ENCODE peak calls at places on chromosomes 2 and 18, in eight cellular contexts. R, M, U, W, H, K, G and N are unnamed samples.

GRCh38 chr18:58379443-58379842 is 249.4 kb downstream of the ALPK2 start:
- DNase-seq in R (no peak), M (no peak), U (no peak), W (no peak), H (no peak), K (no peak), G (no peak), N (no peak)

GRCh38 chr2:199946836-199947235 is 8.5 kb downstream of the TYW5 start:
- DNase-seq in R (no peak), M (no peak), U (no peak), W (no peak), H (no peak), K (no peak), G (no peak), N (no peak)

GRCh38 chr2:54603796-54604195 is 119.7 kb upstream of the EML6 start:
- DNase-seq in R (no peak), M (no peak), U (no peak), W (no peak), H (no peak), K (no peak), G (no peak), N (no peak)

GRCh38 chr2:129748250-129748649 is 231.2 kb upstream of the RAB6C start:
- DNase-seq in R (no peak), M (no peak), U (no peak), W (no peak), H (no peak), K (no peak), G (no peak), N (no peak)

GRCh38 chr18:67581178-67581577 is 64.7 kb upstream of the DSEL start:
- DNase-seq in R (no peak), M (no peak), U (no peak), W (no peak), H (no peak), K (no peak), G (no peak), N (no peak)

GRCh38 chr18:3225588-3225987 is 5.8 kb upstream of the MYOM1 start:
- DNase-seq in R (no peak), M (no peak), U (no peak), W (no peak), H (no peak), K (no peak), G (no peak), N (no peak)

GRCh38 chr2:196123679-196124373 is 47.6 kb downstream of the STK17B start:
- DNase-seq in R (peak; percentile 85), M (no peak), U (no peak), W (no peak), H (no peak), K (peak; percentile 79), G (no peak), N (no peak)

GRCh38 chr2:212027681-212028628 is 510.6 kb downstream of the ERBB4 start:
- DNase-seq in R (peak; percentile 27), M (no peak), U (no peak), W (no peak), H (no peak), K (no peak), G (no peak), N (no peak)

GRCh38 chr18:42459873-42460272 is 504.8 kb downstream of the PIK3C3 start:
- DNase-seq in R (no peak), M (no peak), U (no peak), W (no peak), H (peak; percentile 20), K (no peak), G (no peak), N (no peak)

GRCh38 chr2:8624855-8625398 is 56.9 kb upstream of the ID2 start:
- DNase-seq in R (no peak), M (no peak), U (no peak), W (no peak), H (no peak), K (no peak), G (no peak), N (no peak)

DNA sequence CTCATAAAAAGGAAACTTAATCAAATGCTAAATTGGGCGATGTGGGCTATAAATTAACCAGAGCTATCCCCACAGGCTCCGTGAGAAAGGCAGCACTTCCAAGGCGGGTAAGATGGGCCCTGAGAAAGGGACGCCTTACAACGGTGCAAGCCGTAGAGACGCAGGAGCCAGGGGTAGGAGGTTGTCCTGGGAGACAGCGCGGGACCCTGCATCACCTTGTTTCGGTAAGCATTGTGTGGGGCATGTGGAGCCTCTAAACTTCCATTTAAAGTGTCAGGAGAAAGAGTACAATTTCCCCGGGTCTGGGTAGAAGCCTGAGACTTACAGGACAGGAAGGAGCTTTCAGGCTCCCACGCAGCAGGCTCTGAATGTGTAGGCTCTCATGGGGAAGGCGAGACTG is 1.2 kb upstream of the PER2 start:
- DNase-seq in R (no peak), M (no peak), U (no peak), W (no peak), H (no peak), K (peak; percentile 9), G (no peak), N (no peak)
- H3K4me3 ChIP-seq in R (peak overlapping the region; percentile 57), M (no peak overlapping the region), U (peak overlapping the region; percentile 48), W (peak overlapping the region; percentile 89), H (peak overlapping the region; percentile 69), K (peak overlapping the region; percentile 71), G (peak overlapping the region; percentile 77), N (peak overlapping the region; percentile 51)

GRCh38 chr2:172437419-172438063 is 10.2 kb downstream of the ITGA6 start:
- DNase-seq in R (no peak), M (no peak), U (no peak), W (no peak), H (no peak), K (no peak), G (no peak), N (peak; percentile 7)

GRCh38 chr2:172433169-172433568 is 5.8 kb downstream of the ITGA6 start:
- DNase-seq in R (no peak), M (no peak), U (no peak), W (no peak), H (peak; percentile 69), K (no peak), G (no peak), N (no peak)

GRCh38 chr2:172436889-172437288 is 9.5 kb downstream of the ITGA6 start:
- DNase-seq in R (no peak), M (no peak), U (no peak), W (no peak), H (peak; percentile 95), K (no peak), G (no peak), N (no peak)

GRCh38 chr2:172435608-172435911 is 8.2 kb downstream of the ITGA6 start:
- DNase-seq in R (no peak), M (no peak), U (no peak), W (no peak), H (no peak), K (no peak), G (no peak), N (no peak)

GRCh38 chr2:172434821-172435607 is 7.6 kb downstream of the ITGA6 start:
- DNase-seq in R (no peak), M (no peak), U (no peak), W (no peak), H (no peak), K (no peak), G (no peak), N (no peak)
- H3K4me3 ChIP-seq in R (no peak overlapping the region), M (no peak overlapping the region), U (no peak overlapping the region), W (no peak overlapping the region), H (no peak overlapping the region), K (no peak overlapping the region), G (no peak overlapping the region), N (no peak overlapping the region)

DNA sequence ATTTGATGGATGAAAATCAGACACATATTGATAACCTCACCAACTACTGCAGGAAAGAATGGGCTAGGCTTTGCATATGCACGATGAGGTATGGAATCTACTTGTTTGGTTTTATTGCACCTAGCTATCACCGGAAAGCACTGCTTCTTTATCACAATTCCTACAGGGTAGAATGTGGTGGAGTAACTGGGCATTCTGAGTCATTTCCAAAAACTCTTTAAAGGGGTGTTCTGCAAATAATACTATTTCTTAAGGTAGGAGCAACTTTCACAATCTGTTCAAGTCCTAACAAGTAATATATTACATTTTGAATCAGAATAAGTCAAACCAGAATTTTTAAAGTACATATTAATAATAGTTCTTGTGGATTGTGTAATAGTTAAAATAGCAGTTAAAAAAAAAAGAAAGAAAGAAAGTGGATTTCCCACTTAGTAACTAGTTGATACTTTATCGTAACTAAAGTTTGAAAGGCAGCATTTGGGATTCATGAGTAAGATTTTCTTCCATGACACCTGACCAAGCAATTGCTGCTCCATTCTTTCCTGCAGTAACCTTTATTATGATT is 40.5 kb downstream of the INO80C start:
- DNase-seq in R (no peak), M (no peak), U (no peak), W (no peak), H (peak; percentile 93), K (peak; percentile 34), G (no peak), N (no peak)
- H3K4me3 ChIP-seq in R (no peak overlapping the region), M (no peak overlapping the region), U (no peak overlapping the region), W (no peak overlapping the region), H (no peak overlapping the region), K (no peak overlapping the region), G (no peak overlapping the region), N (no peak overlapping the region)

GRCh38 chr2:1825046-1825445 is 80.7 kb upstream of the PXDN start:
- DNase-seq in R (no peak), M (no peak), U (no peak), W (no peak), H (no peak), K (no peak), G (no peak), N (no peak)

GRCh38 chr2:1824202-1824905 is 80.0 kb upstream of the PXDN start:
- DNase-seq in R (peak; percentile 39), M (peak; percentile 29), U (no peak), W (no peak), H (no peak), K (no peak), G (no peak), N (no peak)

GRCh38 chr2:1821530-1821929 is 77.2 kb upstream of the PXDN start:
- DNase-seq in R (no peak), M (no peak), U (no peak), W (no peak), H (no peak), K (no peak), G (no peak), N (no peak)

GRCh38 chr2:1822341-1822740 is 78.0 kb upstream of the PXDN start:
- DNase-seq in R (no peak), M (no peak), U (no peak), W (no peak), H (no peak), K (no peak), G (no peak), N (no peak)

DNA sequence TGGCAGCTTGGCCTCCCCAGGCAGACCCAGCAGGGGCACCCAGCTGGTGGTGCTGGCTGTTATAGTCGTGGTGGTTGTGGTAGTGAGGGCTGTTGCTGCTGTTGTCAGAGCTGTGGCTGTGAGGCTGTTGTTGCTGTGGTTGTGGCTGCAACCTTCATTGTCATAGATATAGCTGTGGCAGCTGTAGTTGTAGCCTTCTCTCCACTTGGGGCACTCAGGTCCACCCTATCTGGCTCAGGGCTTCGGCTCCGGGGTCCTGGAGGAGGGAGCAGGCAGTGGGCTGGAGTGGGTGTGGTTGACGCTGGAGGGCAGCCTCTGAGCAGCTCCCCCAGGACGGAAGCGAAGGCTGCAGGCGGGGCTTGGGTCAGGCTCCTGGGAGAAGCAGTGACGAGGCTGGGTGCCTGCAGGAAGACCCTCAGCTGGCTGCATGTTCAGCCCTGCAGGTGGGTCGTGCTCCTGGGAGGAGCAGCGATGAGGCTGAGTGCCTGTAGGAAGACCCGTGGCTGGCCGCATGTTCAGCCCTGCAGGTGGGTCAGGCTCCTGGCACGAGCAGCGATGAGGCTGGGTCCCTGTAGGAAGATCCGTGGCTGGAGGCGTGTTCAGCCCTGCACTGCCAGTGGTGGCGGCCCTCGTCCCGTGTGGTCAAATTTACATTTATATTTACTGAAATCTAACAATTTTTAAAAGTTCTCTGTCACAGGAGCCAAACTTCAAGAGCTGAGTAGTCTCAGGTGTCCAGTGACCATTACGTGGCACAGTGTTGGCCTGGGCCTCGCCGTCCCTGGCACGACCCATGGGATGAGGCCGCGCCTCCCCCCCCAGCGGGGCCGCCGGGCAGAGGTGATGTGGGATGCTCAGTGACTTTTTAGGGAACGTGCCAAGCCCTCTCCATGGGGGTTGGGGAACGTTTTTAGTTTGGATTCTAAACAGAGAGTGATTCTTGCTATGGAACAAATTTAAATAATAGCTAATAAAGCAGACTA is 79.2 kb upstream of the PXDN start:
- DNase-seq in R (no peak), M (no peak), U (no peak), W (no peak), H (no peak), K (no peak), G (no peak), N (no peak)
- H3K4me3 ChIP-seq in R (no peak overlapping the region), M (no peak overlapping the region), U (no peak overlapping the region), W (no peak overlapping the region), H (no peak overlapping the region), K (no peak overlapping the region), G (no peak overlapping the region), N (no peak overlapping the region)